ENCODE peak calls at places on chromosomes 2 and 18, in seven cellular contexts. One of them, this sample, is unnamed.

GRCh38 chr18:57970356-57971095 is 73.5 kb upstream of the NEDD4L start:
- DNase-seq in fibroblast of mammary gland: peak
- DNase-seq in neural progenitor cell: peak
- DNase-seq in CD8-positive, alpha-beta T cell: no peak
- DNase-seq in A549: peak
- DNase-seq in colonic mucosa: peak
- DNase-seq in bronchial epithelial cell: no peak
- DNase-seq in this sample: no peak

GRCh38 chr2:55415300-55415699 is 4.4 kb downstream of the CCDC88A start:
- DNase-seq in fibroblast of mammary gland: no peak
- DNase-seq in neural progenitor cell: no peak
- DNase-seq in CD8-positive, alpha-beta T cell: no peak
- DNase-seq in A549: no peak
- DNase-seq in colonic mucosa: no peak
- DNase-seq in bronchial epithelial cell: no peak
- DNase-seq in this sample: no peak

GRCh38 chr18:3799515-3799914 is 349.5 kb downstream of the TGIF1 start:
- DNase-seq in fibroblast of mammary gland: no peak
- DNase-seq in neural progenitor cell: peak
- DNase-seq in CD8-positive, alpha-beta T cell: no peak
- DNase-seq in A549: no peak
- DNase-seq in colonic mucosa: no peak
- DNase-seq in bronchial epithelial cell: no peak
- DNase-seq in this sample: no peak

GRCh38 chr2:112065966-112066365 is 10.9 kb downstream of the TMEM87B start:
- DNase-seq in fibroblast of mammary gland: peak
- DNase-seq in neural progenitor cell: no peak
- DNase-seq in CD8-positive, alpha-beta T cell: no peak
- DNase-seq in A549: no peak
- DNase-seq in colonic mucosa: no peak
- DNase-seq in bronchial epithelial cell: peak
- DNase-seq in this sample: peak

GRCh38 chr2:33529771-33530481 is 53.5 kb downstream of the RASGRP3 start:
- DNase-seq in fibroblast of mammary gland: peak
- DNase-seq in neural progenitor cell: no peak
- DNase-seq in CD8-positive, alpha-beta T cell: no peak
- DNase-seq in A549: peak
- DNase-seq in colonic mucosa: no peak
- DNase-seq in bronchial epithelial cell: peak
- DNase-seq in this sample: peak

GRCh38 chr2:102593516-102593915 is 25.8 kb upstream of the SLC9A2 start:
- DNase-seq in fibroblast of mammary gland: no peak
- DNase-seq in neural progenitor cell: no peak
- DNase-seq in CD8-positive, alpha-beta T cell: no peak
- DNase-seq in A549: no peak
- DNase-seq in colonic mucosa: no peak
- DNase-seq in bronchial epithelial cell: no peak
- DNase-seq in this sample: no peak

GRCh38 chr18:11324956-11325873 is 175.8 kb upstream of the PIEZO2 start:
- DNase-seq in fibroblast of mammary gland: peak
- DNase-seq in neural progenitor cell: no peak
- DNase-seq in CD8-positive, alpha-beta T cell: no peak
- DNase-seq in A549: no peak
- DNase-seq in colonic mucosa: no peak
- DNase-seq in bronchial epithelial cell: no peak
- DNase-seq in this sample: no peak

GRCh38 chr2:8004250-8004681 is 677.6 kb upstream of the ID2 start:
- DNase-seq in fibroblast of mammary gland: peak
- DNase-seq in neural progenitor cell: no peak
- DNase-seq in CD8-positive, alpha-beta T cell: no peak
- DNase-seq in A549: peak
- DNase-seq in colonic mucosa: peak
- DNase-seq in bronchial epithelial cell: peak
- DNase-seq in this sample: no peak

GRCh38 chr18:30106356-30106755 is 936.2 kb downstream of the DSC3 start:
- DNase-seq in fibroblast of mammary gland: no peak
- DNase-seq in neural progenitor cell: no peak
- DNase-seq in CD8-positive, alpha-beta T cell: no peak
- DNase-seq in A549: no peak
- DNase-seq in colonic mucosa: no peak
- DNase-seq in bronchial epithelial cell: peak
- DNase-seq in this sample: no peak

GRCh38 chr2:153235516-153235915 is 243.0 kb downstream of the RPRM start:
- DNase-seq in fibroblast of mammary gland: no peak
- DNase-seq in neural progenitor cell: no peak
- DNase-seq in CD8-positive, alpha-beta T cell: no peak
- DNase-seq in A549: no peak
- DNase-seq in colonic mucosa: no peak
- DNase-seq in bronchial epithelial cell: no peak
- DNase-seq in this sample: no peak

GRCh38 chr2:134745023-134745422 is 26.2 kb upstream of the TMEM163 start:
- DNase-seq in fibroblast of mammary gland: no peak
- DNase-seq in neural progenitor cell: no peak
- DNase-seq in CD8-positive, alpha-beta T cell: no peak
- DNase-seq in A549: no peak
- DNase-seq in colonic mucosa: no peak
- DNase-seq in bronchial epithelial cell: no peak
- DNase-seq in this sample: no peak

GRCh38 chr2:28752608-28752984 is 966 bp downstream of the PPP1CB start:
- DNase-seq in fibroblast of mammary gland: no peak
- DNase-seq in neural progenitor cell: no peak
- DNase-seq in CD8-positive, alpha-beta T cell: no peak
- DNase-seq in A549: no peak
- DNase-seq in colonic mucosa: no peak
- DNase-seq in bronchial epithelial cell: peak
- DNase-seq in this sample: no peak

GRCh38 chr2:28751102-28751955 is at the start of gene PPP1CB:
- DNase-seq in fibroblast of mammary gland: peak
- DNase-seq in neural progenitor cell: peak
- DNase-seq in CD8-positive, alpha-beta T cell: peak
- DNase-seq in A549: peak
- DNase-seq in colonic mucosa: peak
- DNase-seq in bronchial epithelial cell: peak
- DNase-seq in this sample: peak

GRCh38 chr2:28754321-28754720 is 2.7 kb downstream of the PPP1CB start:
- DNase-seq in fibroblast of mammary gland: peak
- DNase-seq in neural progenitor cell: peak
- DNase-seq in CD8-positive, alpha-beta T cell: no peak
- DNase-seq in A549: peak
- DNase-seq in colonic mucosa: no peak
- DNase-seq in bronchial epithelial cell: peak
- DNase-seq in this sample: no peak

GRCh38 chr2:28751956-28752607 is 452 bp downstream of the PPP1CB start:
- DNase-seq in fibroblast of mammary gland: no peak
- DNase-seq in neural progenitor cell: peak
- DNase-seq in CD8-positive, alpha-beta T cell: peak
- DNase-seq in A549: peak
- DNase-seq in colonic mucosa: peak
- DNase-seq in bronchial epithelial cell: no peak
- DNase-seq in this sample: no peak

GRCh38 chr2:28753043-28753683 is 1.5 kb downstream of the PPP1CB start:
- DNase-seq in fibroblast of mammary gland: peak
- DNase-seq in neural progenitor cell: peak
- DNase-seq in CD8-positive, alpha-beta T cell: peak
- DNase-seq in A549: peak
- DNase-seq in colonic mucosa: peak
- DNase-seq in bronchial epithelial cell: peak
- DNase-seq in this sample: peak
- H3K4me3 ChIP-seq in fibroblast of mammary gland: peak
- H3K4me3 ChIP-seq in neural progenitor cell: peak
- H3K4me3 ChIP-seq in CD8-positive, alpha-beta T cell: peak
- H3K4me3 ChIP-seq in A549: peak
- H3K4me3 ChIP-seq in colonic mucosa: peak
- H3K4me3 ChIP-seq in bronchial epithelial cell: peak
- H3K4me3 ChIP-seq in this sample: peak

GRCh38 chr2:188322569-188323531 is 31.2 kb downstream of the GULP1 start:
- DNase-seq in fibroblast of mammary gland: peak
- DNase-seq in neural progenitor cell: no peak
- DNase-seq in CD8-positive, alpha-beta T cell: no peak
- DNase-seq in A549: peak
- DNase-seq in colonic mucosa: no peak
- DNase-seq in bronchial epithelial cell: no peak
- DNase-seq in this sample: no peak

GRCh38 chr2:188316791-188317423 is 25.2 kb downstream of the GULP1 start:
- DNase-seq in fibroblast of mammary gland: no peak
- DNase-seq in neural progenitor cell: no peak
- DNase-seq in CD8-positive, alpha-beta T cell: no peak
- DNase-seq in A549: no peak
- DNase-seq in colonic mucosa: no peak
- DNase-seq in bronchial epithelial cell: no peak
- DNase-seq in this sample: no peak

GRCh38 chr2:188318161-188318749 is 26.6 kb downstream of the GULP1 start:
- DNase-seq in fibroblast of mammary gland: no peak
- DNase-seq in neural progenitor cell: no peak
- DNase-seq in CD8-positive, alpha-beta T cell: no peak
- DNase-seq in A549: no peak
- DNase-seq in colonic mucosa: no peak
- DNase-seq in bronchial epithelial cell: no peak
- DNase-seq in this sample: no peak

GRCh38 chr2:188320861-188321260 is 29.2 kb downstream of the GULP1 start:
- DNase-seq in fibroblast of mammary gland: no peak
- DNase-seq in neural progenitor cell: no peak
- DNase-seq in CD8-positive, alpha-beta T cell: no peak
- DNase-seq in A549: no peak
- DNase-seq in colonic mucosa: no peak
- DNase-seq in bronchial epithelial cell: no peak
- DNase-seq in this sample: no peak

DNA sequence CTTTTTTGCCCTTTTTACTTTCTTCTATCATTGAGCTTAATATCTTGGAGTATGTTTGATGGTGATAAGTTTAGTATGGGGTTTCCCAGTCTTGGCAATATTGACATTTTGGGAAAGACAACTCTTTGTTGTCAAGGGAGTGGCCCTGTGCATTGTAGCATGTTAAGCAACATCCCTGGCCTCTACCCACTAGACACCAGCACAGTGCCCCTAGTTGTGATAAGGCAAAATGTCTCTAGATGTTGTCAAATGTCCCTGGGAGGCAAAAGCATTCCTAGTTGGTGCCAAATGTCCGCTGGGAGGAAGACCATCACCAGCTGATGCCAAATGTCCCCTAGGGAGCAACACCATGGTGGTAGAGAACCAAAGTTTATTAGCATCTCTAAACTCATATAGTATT is 28.2 kb downstream of the GULP1 start:
- DNase-seq in fibroblast of mammary gland: no peak
- DNase-seq in neural progenitor cell: peak
- DNase-seq in CD8-positive, alpha-beta T cell: no peak
- DNase-seq in A549: peak
- DNase-seq in colonic mucosa: no peak
- DNase-seq in bronchial epithelial cell: peak
- DNase-seq in this sample: no peak
- TF ChIP-seq CTCF in fibroblast of mammary gland: peak
- TF ChIP-seq CTCF in neural progenitor cell: peak
- TF ChIP-seq CTCF in CD8-positive, alpha-beta T cell: no peak
- TF ChIP-seq CTCF in A549: no peak
- TF ChIP-seq CTCF in colonic mucosa: no peak
- TF ChIP-seq CTCF in bronchial epithelial cell: no peak
- TF ChIP-seq CTCF in this sample: peak

DNA sequence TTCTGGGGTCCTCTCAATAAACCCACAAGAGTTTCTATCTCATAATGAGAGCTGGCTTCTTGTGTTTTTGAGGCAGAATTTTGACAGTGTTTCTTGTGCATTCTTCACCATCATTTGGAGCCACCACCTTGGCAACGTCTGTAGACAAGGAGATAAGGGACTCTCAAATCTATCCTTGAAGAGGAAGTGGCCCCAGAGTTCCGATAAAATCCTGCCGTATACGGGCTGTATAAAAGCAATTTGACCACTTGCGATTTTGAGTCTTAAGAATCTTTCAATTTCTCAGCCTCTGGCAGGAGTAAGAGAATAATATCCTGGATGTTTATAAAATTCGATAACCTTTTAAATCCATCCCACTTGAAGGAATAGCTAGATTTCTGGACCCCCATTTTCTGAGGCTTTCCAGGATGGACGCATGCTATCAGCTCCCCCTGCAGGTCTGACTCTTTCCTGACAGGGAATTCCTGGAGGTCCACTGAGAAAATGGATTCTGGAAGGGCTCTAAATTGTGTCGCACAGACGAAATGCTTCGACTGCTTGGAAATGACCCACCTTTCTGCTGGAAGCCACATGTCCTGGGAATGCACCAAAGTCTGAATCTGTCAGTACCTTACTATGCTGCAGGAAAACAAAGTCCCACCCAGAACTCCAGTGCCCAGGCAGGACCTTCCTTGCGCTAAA is 54.1 kb downstream of the E2F6 start:
- DNase-seq in fibroblast of mammary gland: peak
- DNase-seq in neural progenitor cell: peak
- DNase-seq in CD8-positive, alpha-beta T cell: no peak
- DNase-seq in A549: peak
- DNase-seq in colonic mucosa: peak
- DNase-seq in bronchial epithelial cell: peak
- DNase-seq in this sample: no peak
- H3K4me3 ChIP-seq in fibroblast of mammary gland: peak
- H3K4me3 ChIP-seq in neural progenitor cell: no peak
- H3K4me3 ChIP-seq in CD8-positive, alpha-beta T cell: no peak
- H3K4me3 ChIP-seq in A549: peak
- H3K4me3 ChIP-seq in colonic mucosa: peak
- H3K4me3 ChIP-seq in bronchial epithelial cell: peak
- H3K4me3 ChIP-seq in this sample: peak

GRCh38 chr2:4718777-4719176 is 973.4 kb upstream of the SOX11 start:
- DNase-seq in fibroblast of mammary gland: no peak
- DNase-seq in neural progenitor cell: no peak
- DNase-seq in CD8-positive, alpha-beta T cell: no peak
- DNase-seq in A549: no peak
- DNase-seq in colonic mucosa: no peak
- DNase-seq in bronchial epithelial cell: no peak
- DNase-seq in this sample: no peak

DNA sequence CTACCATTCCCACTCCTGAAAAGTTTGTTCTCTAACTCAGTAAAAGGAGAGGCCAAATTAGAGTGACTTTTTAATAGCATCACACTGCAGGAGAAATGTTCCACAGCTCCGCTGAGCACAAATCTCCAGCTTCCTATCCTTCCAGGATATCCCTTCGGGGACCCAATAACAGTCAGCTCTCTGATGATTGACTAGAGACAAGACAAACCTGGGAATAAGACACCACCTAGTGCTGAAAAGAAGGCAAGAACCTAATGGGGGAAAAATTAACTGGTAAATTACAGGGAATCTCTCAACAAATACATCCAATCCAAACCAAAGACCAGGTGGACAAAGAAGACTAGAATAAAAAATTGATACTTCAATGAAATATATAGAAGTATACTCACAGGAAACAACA is 977.1 kb upstream of the SOX11 start:
- DNase-seq in fibroblast of mammary gland: no peak
- DNase-seq in neural progenitor cell: peak
- DNase-seq in CD8-positive, alpha-beta T cell: no peak
- DNase-seq in A549: no peak
- DNase-seq in colonic mucosa: no peak
- DNase-seq in bronchial epithelial cell: no peak
- DNase-seq in this sample: no peak
- TF ChIP-seq CTCF in fibroblast of mammary gland: no peak
- TF ChIP-seq CTCF in neural progenitor cell: peak
- TF ChIP-seq CTCF in CD8-positive, alpha-beta T cell: no peak
- TF ChIP-seq CTCF in A549: no peak
- TF ChIP-seq CTCF in colonic mucosa: no peak
- TF ChIP-seq CTCF in bronchial epithelial cell: no peak
- TF ChIP-seq CTCF in this sample: no peak

GRCh38 chr2:72145658-72146329 is 1.9 kb downstream of the CYP26B1 start:
- DNase-seq in fibroblast of mammary gland: no peak
- DNase-seq in neural progenitor cell: no peak
- DNase-seq in CD8-positive, alpha-beta T cell: no peak
- DNase-seq in A549: no peak
- DNase-seq in colonic mucosa: no peak
- DNase-seq in bronchial epithelial cell: no peak
- DNase-seq in this sample: no peak
- H3K4me3 ChIP-seq in fibroblast of mammary gland: no peak
- H3K4me3 ChIP-seq in neural progenitor cell: peak
- H3K4me3 ChIP-seq in CD8-positive, alpha-beta T cell: peak
- H3K4me3 ChIP-seq in A549: peak
- H3K4me3 ChIP-seq in colonic mucosa: peak
- H3K4me3 ChIP-seq in bronchial epithelial cell: peak
- H3K4me3 ChIP-seq in this sample: no peak

GRCh38 chr2:86443601-86444000 is 2.4 kb downstream of the KDM3A start:
- DNase-seq in fibroblast of mammary gland: no peak
- DNase-seq in neural progenitor cell: no peak
- DNase-seq in CD8-positive, alpha-beta T cell: no peak
- DNase-seq in A549: no peak
- DNase-seq in colonic mucosa: no peak
- DNase-seq in bronchial epithelial cell: no peak
- DNase-seq in this sample: no peak
- TF ChIP-seq CTCF in fibroblast of mammary gland: no peak
- TF ChIP-seq CTCF in neural progenitor cell: no peak
- TF ChIP-seq CTCF in CD8-positive, alpha-beta T cell: no peak
- TF ChIP-seq CTCF in A549: no peak
- TF ChIP-seq CTCF in colonic mucosa: no peak
- TF ChIP-seq CTCF in bronchial epithelial cell: no peak
- TF ChIP-seq CTCF in this sample: no peak

This sample was measured in epithelial cell of proximal tubule.